ENCODE peak calls at places on chromosome 7, in ten cellular contexts. C is heart left ventricle; F is pancreas; A is body of pancreas; W is Right ventricle myocardium superior; Z is upper lobe of left lung; G is naive thymus-derived CD8-positive, alpha-beta T cell; X is T-helper 17 cell; R is right lobe of liver; E is left lung. U is an unnamed sample.

GRCh38 chr7:103380395-103381191 is 33.1 kb downstream of the PSMC2 start:
- ATAC-seq in C (no peak), F (no peak), A (no peak), W (no peak), Z (peak), G (no peak), X (no peak), R (no peak), E (no peak), U (no peak)

GRCh38 chr7:47153076-47153475 is 428.8 kb downstream of the TNS3 start:
- ATAC-seq in C (peak), F (peak), A (peak), W (peak), Z (peak), G (no peak), X (no peak), R (peak), E (peak), U (no peak)

GRCh38 chr7:56447864-56448693 is 331.9 kb upstream of the NUPR2 start:
- ATAC-seq in C (no peak), F (no peak), A (no peak), W (no peak), Z (peak), G (no peak), X (no peak), R (peak), E (no peak), U (no peak)

GRCh38 chr7:19663816-19664531 is 44.9 kb downstream of the POLR1F start:
- ATAC-seq in C (no peak), F (no peak), A (no peak), W (no peak), Z (no peak), G (no peak), X (peak), R (no peak), E (no peak), U (no peak)

GRCh38 chr7:98470131-98470985 is 69.5 kb upstream of the BAIAP2L1 start:
- ATAC-seq in C (no peak), F (peak), A (peak), W (peak), Z (peak), G (no peak), X (no peak), R (peak), E (peak), U (peak)

GRCh38 chr7:37198906-37199485 is 249.7 kb downstream of the ELMO1 start:
- ATAC-seq in C (peak), F (peak), A (peak), W (peak), Z (peak), G (peak), X (peak), R (peak), E (peak), U (peak)

GRCh38 chr7:93739422-93739821 is 151.1 kb downstream of the TFPI2 start:
- ATAC-seq in C (no peak), F (no peak), A (no peak), W (no peak), Z (no peak), G (no peak), X (no peak), R (no peak), E (no peak), U (no peak)

GRCh38 chr7:106568680-106569499 is 92.1 kb downstream of the CCDC71L start:
- ATAC-seq in C (no peak), F (peak), A (peak), W (peak), Z (no peak), G (no peak), X (no peak), R (peak), E (peak), U (peak)

GRCh38 chr7:151793531-151793935 is 83.4 kb downstream of the PRKAG2 start:
- ATAC-seq in C (peak), F (peak), A (peak), W (peak), Z (peak), G (no peak), X (no peak), R (peak), E (peak), U (no peak)

GRCh38 chr7:107526672-107527071 is 37.0 kb downstream of the COG5 start:
- ATAC-seq in C (no peak), F (no peak), A (no peak), W (no peak), Z (no peak), G (no peak), X (no peak), R (no peak), E (no peak), U (no peak)

GRCh38 chr7:130881091-130881798 is 147.2 kb upstream of the KLF14 start:
- ATAC-seq in C (peak), F (no peak), A (no peak), W (peak), Z (no peak), G (no peak), X (no peak), R (no peak), E (peak), U (peak)

U was measured in esophagus mucosa.